ENCODE peak calls at places on chromosome 1, in eight cellular contexts. X is PC-9; P is tibial nerve; R is hepatocyte; D is thoracic aorta; V is brain microvascular endothelial cell; T is effector memory CD4-positive, alpha-beta T cell; H is kidney. B is an unnamed sample.

GRCh38 chr1:93588206-93588605 is 93.4 kb downstream of the BCAR3 start:
- DNase-seq in X (no peak), P (no peak), R (no peak), D (no peak), V (peak), T (no peak), H (no peak), B (no peak)

GRCh38 chr1:44592208-44593145 is 81.8 kb downstream of the TMEM53 start:
- DNase-seq in X (no peak), P (no peak), R (no peak), D (no peak), V (no peak), T (no peak), H (no peak), B (peak)

GRCh38 chr1:227546598-227547313 is 16.6 kb upstream of the ZNF678 start:
- DNase-seq in X (no peak), P (no peak), R (no peak), D (no peak), V (no peak), T (no peak), H (peak), B (no peak)

GRCh38 chr1:6635910-6636760 is 11.5 kb downstream of the THAP3 start:
- DNase-seq in X (no peak), P (no peak), R (no peak), D (no peak), V (no peak), T (no peak), H (no peak), B (no peak)

GRCh38 chr1:26161408-26162219 is 2.7 kb downstream of the FAM110D start:
- DNase-seq in X (no peak), P (no peak), R (peak), D (no peak), V (no peak), T (no peak), H (no peak), B (peak)

GRCh38 chr1:110542730-110543129 is 23.8 kb upstream of the KCNA10 start:
- DNase-seq in X (no peak), P (no peak), R (peak), D (no peak), V (peak), T (no peak), H (no peak), B (no peak)

GRCh38 chr1:61171346-61171745 is 89.0 kb downstream of the NFIA start:
- DNase-seq in X (no peak), P (no peak), R (no peak), D (no peak), V (no peak), T (no peak), H (no peak), B (no peak)

GRCh38 chr1:109849670-109850069 is 61.0 kb upstream of the CSF1 start:
- DNase-seq in X (no peak), P (no peak), R (no peak), D (no peak), V (no peak), T (no peak), H (no peak), B (no peak)

GRCh38 chr1:31421404-31422040 is 8.5 kb downstream of the SERINC2 start:
- DNase-seq in X (no peak), P (no peak), R (no peak), D (no peak), V (peak), T (no peak), H (no peak), B (no peak)

GRCh38 chr1:18922848-18923475 is 20.6 kb upstream of the ALDH4A1 start:
- DNase-seq in X (no peak), P (no peak), R (no peak), D (no peak), V (no peak), T (no peak), H (no peak), B (no peak)

GRCh38 chr1:156927215-156928042 is 7.0 kb downstream of the LRRC71 start:
- DNase-seq in X (peak), P (peak), R (peak), D (no peak), V (peak), T (peak), H (peak), B (peak)

GRCh38 chr1:63794354-63794753 is 20.5 kb downstream of the ROR1 start:
- DNase-seq in X (no peak), P (no peak), R (no peak), D (no peak), V (no peak), T (no peak), H (no peak), B (no peak)

DNA sequence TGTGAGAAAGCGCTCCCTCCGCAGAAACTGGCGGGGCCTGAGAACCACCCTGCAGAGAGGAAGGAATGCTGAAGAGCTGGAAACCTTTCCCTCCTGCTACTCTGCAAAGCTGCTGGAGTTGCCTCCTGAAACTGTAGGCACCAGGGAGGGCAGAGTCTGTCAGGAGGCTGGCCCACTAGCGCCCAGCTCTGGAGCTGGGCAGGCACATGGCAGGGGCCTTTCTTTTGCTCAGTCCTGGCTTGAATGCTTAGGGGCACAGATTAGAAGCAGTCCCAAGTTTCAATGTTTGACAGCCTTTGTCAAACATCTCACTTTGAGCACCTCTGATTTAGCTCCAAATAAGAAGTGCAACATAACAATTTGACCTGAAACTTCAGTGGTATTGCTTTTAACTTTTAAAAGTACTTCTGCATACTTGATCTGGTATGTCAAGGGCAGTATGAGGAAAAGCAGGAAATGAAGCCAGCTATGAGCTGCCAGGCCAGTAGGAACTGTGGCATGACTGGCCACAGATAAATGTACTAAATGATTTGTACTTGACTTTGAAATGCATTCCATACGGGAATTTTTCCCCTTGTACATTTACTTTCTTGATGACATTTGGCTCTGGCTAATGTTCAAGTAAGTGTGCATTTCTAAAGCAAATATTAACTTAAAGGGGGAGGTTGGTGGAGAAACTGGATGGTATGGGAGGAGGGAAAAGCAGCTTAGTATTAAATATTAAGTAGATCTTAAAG is 7.2 kb downstream of the C1orf116 start:
- DNase-seq in X (peak), P (no peak), R (peak), D (no peak), V (no peak), T (no peak), H (no peak), B (no peak)
- H3K27ac ChIP-seq in X (peak), P (peak), R (peak), D (peak), V (peak), T (no peak), H (peak), B (no peak)

GRCh38 chr1:218524986-218525385 is 179.8 kb downstream of the TGFB2 start:
- DNase-seq in X (no peak), P (no peak), R (no peak), D (no peak), V (no peak), T (no peak), H (no peak), B (no peak)
- H3K27ac ChIP-seq in X (no peak), P (no peak), R (peak), D (no peak), V (no peak), T (no peak), H (no peak), B (no peak)

GRCh38 chr1:172476218-172476811 is 32.4 kb upstream of the PIGC start:
- DNase-seq in X (peak), P (no peak), R (peak), D (no peak), V (no peak), T (no peak), H (no peak), B (no peak)
- H3K27ac ChIP-seq in X (peak), P (no peak), R (peak), D (no peak), V (no peak), T (no peak), H (no peak), B (no peak)

GRCh38 chr1:181111559-181111958 is 23.1 kb downstream of the IER5 start:
- DNase-seq in X (peak), P (no peak), R (no peak), D (no peak), V (no peak), T (no peak), H (no peak), B (no peak)
- H3K27ac ChIP-seq in X (peak), P (no peak), R (peak), D (peak), V (peak), T (no peak), H (no peak), B (no peak)

DNA sequence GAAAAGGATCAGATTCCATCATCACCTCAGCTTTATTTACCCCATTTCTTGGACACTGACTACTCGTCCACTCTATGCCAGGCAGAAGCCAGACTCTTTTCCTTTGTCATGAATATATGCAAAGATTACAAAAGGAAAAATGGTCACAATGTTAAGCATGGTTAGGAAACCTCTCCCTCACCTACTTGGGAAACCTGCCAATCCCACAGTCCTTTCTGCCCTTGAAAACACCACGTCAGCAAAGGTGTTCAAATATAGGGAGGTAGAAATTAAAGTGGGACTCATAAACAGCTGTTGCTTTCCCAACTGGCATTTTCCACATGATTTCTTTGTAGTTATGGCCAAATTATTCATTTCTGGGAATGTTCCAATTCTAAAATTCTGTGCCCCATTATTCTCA is 16.2 kb upstream of the ATP13A2 start:
- DNase-seq in X (no peak), P (no peak), R (no peak), D (no peak), V (no peak), T (no peak), H (no peak), B (no peak)
- H3K27ac ChIP-seq in X (no peak), P (no peak), R (no peak), D (no peak), V (no peak), T (no peak), H (peak), B (no peak)

GRCh38 chr1:201636065-201636464 is 97.1 kb downstream of the NAV1 start:
- DNase-seq in X (no peak), P (no peak), R (no peak), D (no peak), V (no peak), T (no peak), H (peak), B (no peak)

GRCh38 chr1:201634261-201634660 is 95.3 kb downstream of the NAV1 start:
- DNase-seq in X (no peak), P (no peak), R (no peak), D (no peak), V (no peak), T (no peak), H (peak), B (no peak)

GRCh38 chr1:201632364-201632952 is 93.5 kb downstream of the NAV1 start:
- DNase-seq in X (no peak), P (no peak), R (no peak), D (no peak), V (no peak), T (no peak), H (peak), B (no peak)

GRCh38 chr1:201633297-201633696 is 94.4 kb downstream of the NAV1 start:
- DNase-seq in X (no peak), P (no peak), R (no peak), D (no peak), V (no peak), T (no peak), H (peak), B (no peak)

GRCh38 chr1:201633811-201634210 is 94.9 kb downstream of the NAV1 start:
- DNase-seq in X (no peak), P (no peak), R (no peak), D (no peak), V (no peak), T (no peak), H (no peak), B (no peak)
- H3K27ac ChIP-seq in X (no peak), P (no peak), R (no peak), D (peak), V (peak), T (no peak), H (no peak), B (no peak)

DNA sequence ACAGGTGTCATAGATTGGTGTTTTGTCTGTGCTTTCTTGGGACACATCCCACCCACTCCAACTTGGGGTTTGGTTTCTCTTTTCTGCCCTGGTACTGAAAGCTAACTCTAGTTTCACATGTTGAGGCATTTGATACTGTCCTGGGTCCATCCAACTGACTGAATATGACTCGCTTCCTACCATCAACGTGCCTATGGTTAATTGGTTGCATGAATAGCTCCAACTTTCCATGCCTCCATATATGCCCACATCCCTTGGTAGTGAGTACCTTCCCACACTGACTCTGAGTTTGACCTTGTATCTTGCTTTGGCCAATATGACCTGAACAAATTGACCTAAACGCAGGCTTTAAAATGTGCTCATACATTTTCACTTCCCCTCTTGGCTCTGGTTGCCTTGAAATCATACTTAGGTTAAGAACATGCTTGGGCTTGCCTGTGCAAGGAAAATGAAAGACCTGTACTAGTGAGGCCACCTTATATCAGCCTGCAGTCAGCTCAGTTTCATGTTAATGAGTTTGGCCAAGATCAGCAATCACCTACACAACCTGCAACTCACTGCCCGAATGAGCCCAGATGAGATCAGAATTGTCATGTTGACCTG is 81.0 kb upstream of the KCNK2 start:
- DNase-seq in X (no peak), P (no peak), R (no peak), D (no peak), V (no peak), T (no peak), H (no peak), B (no peak)
- H3K27ac ChIP-seq in X (no peak), P (no peak), R (no peak), D (peak), V (no peak), T (no peak), H (no peak), B (no peak)

DNA sequence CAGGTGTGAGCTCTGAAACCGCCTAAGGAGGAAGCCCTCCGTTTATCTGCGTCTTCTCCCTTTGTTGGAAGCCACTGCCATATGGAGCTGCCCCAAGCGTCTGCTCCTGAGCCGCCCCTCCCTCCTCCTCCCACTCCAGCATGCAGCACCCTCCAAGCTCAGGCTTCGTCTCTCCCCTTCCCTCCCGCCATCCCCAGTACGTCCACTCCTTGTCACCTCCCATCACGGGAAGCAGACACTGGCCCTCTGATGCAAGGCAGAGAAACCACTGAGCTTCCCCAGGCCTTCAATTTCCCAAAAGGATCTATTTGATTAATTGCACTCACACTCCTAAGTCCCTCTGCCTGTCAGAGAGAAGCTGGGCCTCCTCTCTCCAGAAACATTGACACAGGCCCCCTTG is 52.5 kb downstream of the NFASC start:
- DNase-seq in X (no peak), P (no peak), R (no peak), D (no peak), V (no peak), T (no peak), H (no peak), B (no peak)
- H3K27ac ChIP-seq in X (no peak), P (no peak), R (peak), D (no peak), V (no peak), T (no peak), H (no peak), B (no peak)